ENCODE peak calls at places on chromosomes 7 and 10, in seven cellular contexts. One of them, this sample, is unnamed.

GRCh38 chr10:122286872-122287271 is 15.8 kb downstream of the BTBD16 start:
- DNase-seq in thyroid gland: no peak
- DNase-seq in body of pancreas: no peak
- DNase-seq in tibial nerve: no peak
- DNase-seq in adrenal gland: no peak
- DNase-seq in HCT116: no peak
- DNase-seq in heart left ventricle: peak; percentile 86
- DNase-seq in this sample: peak; percentile 55

GRCh38 chr7:42730621-42731020 is 181.2 kb downstream of the C7orf25 start:
- DNase-seq in thyroid gland: no peak
- DNase-seq in tibial nerve: no peak
- DNase-seq in body of pancreas: no peak
- DNase-seq in HCT116: no peak
- DNase-seq in adrenal gland: no peak
- DNase-seq in heart left ventricle: no peak
- DNase-seq in this sample: no peak

GRCh38 chr10:117926491-117926890 is 120.2 kb downstream of the RAB11FIP2 start:
- DNase-seq in adrenal gland: no peak
- DNase-seq in body of pancreas: no peak
- DNase-seq in tibial nerve: no peak
- DNase-seq in heart left ventricle: no peak
- DNase-seq in thyroid gland: no peak
- DNase-seq in HCT116: no peak
- DNase-seq in this sample: no peak

GRCh38 chr10:124319926-124320391 is 98.8 kb downstream of the OAT start:
- DNase-seq in tibial nerve: no peak
- DNase-seq in adrenal gland: no peak
- DNase-seq in heart left ventricle: no peak
- DNase-seq in thyroid gland: no peak
- DNase-seq in HCT116: no peak
- DNase-seq in body of pancreas: no peak
- DNase-seq in this sample: no peak

GRCh38 chr10:124626759-124627380 is 117.3 kb downstream of the FAM53B start:
- DNase-seq in heart left ventricle: no peak
- DNase-seq in adrenal gland: no peak
- DNase-seq in HCT116: no peak
- DNase-seq in tibial nerve: no peak
- DNase-seq in body of pancreas: no peak
- DNase-seq in thyroid gland: no peak
- DNase-seq in this sample: no peak

GRCh38 chr10:73522263-73522662 is 26.4 kb upstream of the PPP3CB start:
- DNase-seq in HCT116: no peak
- DNase-seq in tibial nerve: no peak
- DNase-seq in thyroid gland: no peak
- DNase-seq in heart left ventricle: no peak
- DNase-seq in adrenal gland: no peak
- DNase-seq in body of pancreas: no peak
- DNase-seq in this sample: no peak

GRCh38 chr10:34260904-34261303 is 554.2 kb downstream of the PARD3 start:
- DNase-seq in tibial nerve: no peak
- DNase-seq in adrenal gland: no peak
- DNase-seq in heart left ventricle: no peak
- DNase-seq in thyroid gland: no peak
- DNase-seq in HCT116: no peak
- DNase-seq in body of pancreas: no peak
- DNase-seq in this sample: no peak

GRCh38 chr10:43126759-43127424 is 11.4 kb upstream of the CSGALNACT2 start:
- DNase-seq in heart left ventricle: no peak
- DNase-seq in tibial nerve: no peak
- DNase-seq in thyroid gland: no peak
- DNase-seq in HCT116: no peak
- DNase-seq in adrenal gland: no peak
- DNase-seq in body of pancreas: no peak
- DNase-seq in this sample: no peak

GRCh38 chr7:85774931-85775330 is 588.1 kb upstream of the SEMA3D start:
- DNase-seq in body of pancreas: no peak
- DNase-seq in tibial nerve: no peak
- DNase-seq in HCT116: no peak
- DNase-seq in thyroid gland: no peak
- DNase-seq in adrenal gland: no peak
- DNase-seq in heart left ventricle: no peak
- DNase-seq in this sample: no peak
- TF ChIP-seq POLR2A in body of pancreas: no peak
- TF ChIP-seq POLR2A in tibial nerve: no peak
- TF ChIP-seq POLR2A in HCT116: no peak
- TF ChIP-seq POLR2A in thyroid gland: no peak
- TF ChIP-seq POLR2A in adrenal gland: no peak
- TF ChIP-seq POLR2A in heart left ventricle: no peak
- TF ChIP-seq POLR2A in this sample: no peak

GRCh38 chr10:59383908-59384307 is 21.6 kb upstream of the FAM13C start:
- DNase-seq in adrenal gland: no peak
- DNase-seq in thyroid gland: no peak
- DNase-seq in body of pancreas: no peak
- DNase-seq in tibial nerve: no peak
- DNase-seq in heart left ventricle: no peak
- DNase-seq in HCT116: no peak
- DNase-seq in this sample: no peak

GRCh38 chr10:59384761-59385160 is 22.4 kb upstream of the FAM13C start:
- DNase-seq in adrenal gland: no peak
- DNase-seq in thyroid gland: no peak
- DNase-seq in body of pancreas: no peak
- DNase-seq in tibial nerve: no peak
- DNase-seq in HCT116: no peak
- DNase-seq in heart left ventricle: no peak
- DNase-seq in this sample: no peak

GRCh38 chr10:59382831-59383295 is 20.5 kb upstream of the FAM13C start:
- DNase-seq in thyroid gland: no peak
- DNase-seq in heart left ventricle: no peak
- DNase-seq in HCT116: no peak
- DNase-seq in adrenal gland: no peak
- DNase-seq in tibial nerve: no peak
- DNase-seq in body of pancreas: no peak
- DNase-seq in this sample: no peak

GRCh38 chr10:59381687-59382086 is 19.3 kb upstream of the FAM13C start:
- DNase-seq in HCT116: no peak
- DNase-seq in heart left ventricle: no peak
- DNase-seq in body of pancreas: no peak
- DNase-seq in thyroid gland: no peak
- DNase-seq in adrenal gland: no peak
- DNase-seq in tibial nerve: no peak
- DNase-seq in this sample: no peak

GRCh38 chr10:59383436-59383835 is 21.1 kb upstream of the FAM13C start:
- DNase-seq in HCT116: no peak
- DNase-seq in tibial nerve: no peak
- DNase-seq in thyroid gland: no peak
- DNase-seq in adrenal gland: no peak
- DNase-seq in heart left ventricle: no peak
- DNase-seq in body of pancreas: no peak
- DNase-seq in this sample: no peak
- H3K27ac ChIP-seq in HCT116: no peak overlapping the region
- H3K27ac ChIP-seq in tibial nerve: peak overlapping the region; percentile 25
- H3K27ac ChIP-seq in thyroid gland: no peak overlapping the region
- H3K27ac ChIP-seq in adrenal gland: peak overlapping the region; percentile 64
- H3K27ac ChIP-seq in heart left ventricle: peak overlapping the region; percentile 80
- H3K27ac ChIP-seq in body of pancreas: no peak overlapping the region
- H3K27ac ChIP-seq in this sample: peak overlapping the region; percentile 1

GRCh38 chr7:99559276-99559915 is 954 bp downstream of the ZNF655 start:
- DNase-seq in HCT116: no peak
- DNase-seq in heart left ventricle: no peak
- DNase-seq in thyroid gland: no peak
- DNase-seq in adrenal gland: no peak
- DNase-seq in tibial nerve: no peak
- DNase-seq in body of pancreas: no peak
- DNase-seq in this sample: no peak

GRCh38 chr7:99557196-99557607 is 1.2 kb upstream of the ZNF655 start:
- DNase-seq in tibial nerve: no peak
- DNase-seq in adrenal gland: no peak
- DNase-seq in thyroid gland: peak; percentile 30
- DNase-seq in heart left ventricle: no peak
- DNase-seq in HCT116: no peak
- DNase-seq in body of pancreas: no peak
- DNase-seq in this sample: no peak

GRCh38 chr7:99560834-99561734 is 2.6 kb downstream of the ZNF655 start:
- DNase-seq in heart left ventricle: no peak
- DNase-seq in thyroid gland: no peak
- DNase-seq in HCT116: no peak
- DNase-seq in body of pancreas: no peak
- DNase-seq in adrenal gland: no peak
- DNase-seq in tibial nerve: no peak
- DNase-seq in this sample: no peak

GRCh38 chr7:99557940-99558305 is 519 bp upstream of the ZNF655 start:
- DNase-seq in tibial nerve: no peak
- DNase-seq in heart left ventricle: no peak
- DNase-seq in adrenal gland: no peak
- DNase-seq in HCT116: no peak
- DNase-seq in body of pancreas: no peak
- DNase-seq in thyroid gland: no peak
- DNase-seq in this sample: no peak

GRCh38 chr7:99558306-99559275 is at the start of gene ZNF655:
- DNase-seq in adrenal gland: peak; percentile 95
- DNase-seq in HCT116: peak; percentile 82
- DNase-seq in body of pancreas: peak; percentile 95
- DNase-seq in heart left ventricle: peak; percentile 95
- DNase-seq in thyroid gland: peak; percentile 95
- DNase-seq in tibial nerve: peak; percentile 83
- DNase-seq in this sample: peak; percentile 91
- TF ChIP-seq POLR2A in adrenal gland: peak; percentile 83
- TF ChIP-seq POLR2A in HCT116: peak; percentile 74
- TF ChIP-seq POLR2A in body of pancreas: peak; percentile 90
- TF ChIP-seq POLR2A in heart left ventricle: peak; percentile 70
- TF ChIP-seq POLR2A in thyroid gland: peak; percentile 83
- TF ChIP-seq POLR2A in tibial nerve: peak; percentile 82
- TF ChIP-seq POLR2A in this sample: peak; percentile 93

GRCh38 chr7:45888185-45888992 is at the start of gene IGFBP1:
- DNase-seq in heart left ventricle: no peak
- DNase-seq in thyroid gland: peak; percentile 7
- DNase-seq in adrenal gland: peak; percentile 19
- DNase-seq in tibial nerve: no peak
- DNase-seq in HCT116: no peak
- DNase-seq in body of pancreas: no peak
- DNase-seq in this sample: no peak
- H3K27ac ChIP-seq in heart left ventricle: no peak within 1 kb of the TSS
- H3K27ac ChIP-seq in thyroid gland: no peak within 1 kb of the TSS
- H3K27ac ChIP-seq in adrenal gland: no peak within 1 kb of the TSS
- H3K27ac ChIP-seq in tibial nerve: no peak within 1 kb of the TSS
- H3K27ac ChIP-seq in HCT116: no peak within 1 kb of the TSS
- H3K27ac ChIP-seq in body of pancreas: no peak within 1 kb of the TSS
- H3K27ac ChIP-seq in this sample: no peak within 1 kb of the TSS

DNA sequence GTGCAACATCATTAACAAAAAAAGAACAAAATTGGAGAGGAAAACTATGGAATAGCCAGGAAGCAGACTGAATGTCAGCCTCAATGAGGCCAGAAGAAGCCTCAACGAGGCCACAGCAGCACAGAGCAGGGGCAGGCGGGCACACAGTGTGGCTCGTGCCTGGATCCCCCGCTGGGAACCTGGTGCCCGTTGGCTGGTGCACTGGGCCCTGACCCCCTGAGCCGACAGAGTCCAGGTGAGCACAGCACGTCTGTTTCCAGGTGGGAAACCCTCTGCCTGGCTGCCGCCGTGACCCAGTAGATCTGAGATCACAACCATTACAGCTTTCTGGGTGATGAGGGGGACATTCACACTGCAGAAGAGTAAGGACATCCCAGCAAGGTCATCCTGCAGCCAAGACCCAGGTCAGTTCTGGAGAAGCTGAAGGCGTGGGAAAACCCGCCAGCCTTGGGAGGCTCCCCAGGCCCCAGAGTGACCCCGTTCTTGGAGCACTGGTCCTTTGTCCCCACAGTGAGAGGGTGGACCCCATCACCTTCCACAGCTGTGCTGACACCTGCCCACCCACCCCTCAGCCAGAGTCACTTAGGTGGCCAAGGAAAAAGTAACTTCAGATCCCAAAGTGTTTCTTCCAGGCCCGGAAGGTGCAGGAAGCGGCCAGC is 222.1 kb downstream of the ADARB2 start:
- DNase-seq in heart left ventricle: no peak
- DNase-seq in thyroid gland: no peak
- DNase-seq in tibial nerve: no peak
- DNase-seq in HCT116: no peak
- DNase-seq in body of pancreas: no peak
- DNase-seq in adrenal gland: no peak
- DNase-seq in this sample: no peak
- TF ChIP-seq POLR2A in heart left ventricle: no peak
- TF ChIP-seq POLR2A in thyroid gland: no peak
- TF ChIP-seq POLR2A in tibial nerve: no peak
- TF ChIP-seq POLR2A in HCT116: no peak
- TF ChIP-seq POLR2A in body of pancreas: no peak
- TF ChIP-seq POLR2A in adrenal gland: no peak
- TF ChIP-seq POLR2A in this sample: no peak

DNA sequence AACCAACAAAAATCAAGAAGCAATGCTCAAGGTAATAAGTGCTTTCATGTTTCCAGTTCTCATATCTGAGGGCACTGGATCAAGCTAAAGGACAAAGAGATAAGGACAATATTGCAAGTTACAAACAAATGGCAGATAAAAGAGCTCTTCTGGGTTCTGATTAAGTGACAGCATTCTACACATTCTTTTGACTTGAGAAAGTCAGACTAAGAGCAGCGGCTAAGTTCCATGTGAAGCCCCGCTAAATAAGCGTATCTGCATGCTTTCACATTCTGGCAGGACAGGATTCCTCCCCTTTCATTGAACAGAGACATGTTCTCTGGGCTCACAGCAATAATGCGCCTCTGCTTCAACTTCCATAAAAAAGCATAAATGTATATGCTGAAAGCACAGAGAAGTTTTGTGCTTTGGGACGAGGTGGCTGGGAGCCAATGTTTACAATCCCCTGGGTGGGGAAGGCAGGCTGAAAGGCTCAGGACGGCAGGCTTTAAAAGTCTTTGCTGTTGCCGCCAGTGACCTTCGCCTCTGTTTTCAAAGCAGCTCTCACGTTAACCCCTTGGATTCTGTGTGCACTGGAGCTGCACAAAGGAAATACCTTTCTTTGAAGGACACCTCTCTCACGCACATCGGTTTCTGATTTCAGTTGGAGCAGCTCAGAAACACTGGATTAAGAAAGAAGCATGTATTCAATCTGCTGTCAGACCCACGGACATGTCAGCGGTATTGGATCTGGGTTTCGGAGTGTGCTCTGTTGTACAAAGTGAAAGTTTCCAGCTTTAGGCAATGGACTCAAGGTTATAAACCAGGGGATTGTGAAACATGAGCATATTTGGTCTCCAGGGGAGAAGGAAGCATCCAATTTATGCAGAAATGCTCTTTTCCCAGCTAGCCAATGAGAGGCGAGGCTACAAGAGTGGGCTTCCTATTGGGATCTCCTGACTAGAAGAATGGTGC is 105.4 kb upstream of the FAM133B start:
- DNase-seq in thyroid gland: peak; percentile 33
- DNase-seq in body of pancreas: peak; percentile 71
- DNase-seq in tibial nerve: no peak
- DNase-seq in heart left ventricle: peak; percentile 47
- DNase-seq in HCT116: peak; percentile 82
- DNase-seq in adrenal gland: peak; percentile 75
- DNase-seq in this sample: no peak
- H3K27ac ChIP-seq in thyroid gland: peak overlapping the region; percentile 45
- H3K27ac ChIP-seq in body of pancreas: peak overlapping the region; percentile 86
- H3K27ac ChIP-seq in tibial nerve: peak overlapping the region; percentile 69
- H3K27ac ChIP-seq in heart left ventricle: peak overlapping the region; percentile 77
- H3K27ac ChIP-seq in HCT116: peak overlapping the region; percentile 67
- H3K27ac ChIP-seq in adrenal gland: peak overlapping the region; percentile 90
- H3K27ac ChIP-seq in this sample: peak overlapping the region; percentile 42